ENCODE peak calls at places on chromosomes 3 and 15, in ten cellular contexts. One of them, this sample, is unnamed.

GRCh38 chr3:73270839-73271483 is 209.5 kb downstream of the EBLN2 start:
- DNase-seq in tibial nerve: no peak
- DNase-seq in ascending aorta: no peak
- DNase-seq in HL-60: no peak
- DNase-seq in effector memory CD4-positive, alpha-beta T cell: no peak
- DNase-seq in PC-9: no peak
- DNase-seq in stomach: no peak
- DNase-seq in Panc1: no peak
- DNase-seq in heart left ventricle: no peak
- DNase-seq in cardiac muscle cell: no peak
- DNase-seq in this sample: no peak

GRCh38 chr3:193743702-193744047 is 150.7 kb downstream of the OPA1 start:
- DNase-seq in tibial nerve: no peak
- DNase-seq in ascending aorta: no peak
- DNase-seq in HL-60: peak; percentile 65
- DNase-seq in effector memory CD4-positive, alpha-beta T cell: no peak
- DNase-seq in PC-9: no peak
- DNase-seq in stomach: no peak
- DNase-seq in Panc1: no peak
- DNase-seq in heart left ventricle: no peak
- DNase-seq in cardiac muscle cell: no peak
- DNase-seq in this sample: no peak

GRCh38 chr3:65902304-65902793 is 136.4 kb downstream of the MAGI1 start:
- DNase-seq in tibial nerve: no peak
- DNase-seq in ascending aorta: no peak
- DNase-seq in HL-60: no peak
- DNase-seq in effector memory CD4-positive, alpha-beta T cell: no peak
- DNase-seq in PC-9: no peak
- DNase-seq in stomach: peak; percentile 45
- DNase-seq in Panc1: no peak
- DNase-seq in heart left ventricle: no peak
- DNase-seq in cardiac muscle cell: peak; percentile 45
- DNase-seq in this sample: no peak

GRCh38 chr3:18743761-18744160 is 318.6 kb upstream of the SATB1 start:
- DNase-seq in tibial nerve: no peak
- DNase-seq in ascending aorta: no peak
- DNase-seq in HL-60: no peak
- DNase-seq in effector memory CD4-positive, alpha-beta T cell: no peak
- DNase-seq in PC-9: no peak
- DNase-seq in stomach: no peak
- DNase-seq in Panc1: no peak
- DNase-seq in heart left ventricle: no peak
- DNase-seq in cardiac muscle cell: no peak
- DNase-seq in this sample: no peak

GRCh38 chr3:128784228-128784627 is 58.2 kb downstream of the RAB7A start:
- DNase-seq in tibial nerve: no peak
- DNase-seq in ascending aorta: no peak
- DNase-seq in HL-60: peak; percentile 75
- DNase-seq in effector memory CD4-positive, alpha-beta T cell: peak; percentile 24
- DNase-seq in PC-9: no peak
- DNase-seq in stomach: no peak
- DNase-seq in Panc1: no peak
- DNase-seq in heart left ventricle: peak; percentile 75
- DNase-seq in cardiac muscle cell: peak; percentile 82
- DNase-seq in this sample: no peak

GRCh38 chr3:184620101-184620798 is 58.7 kb downstream of the EPHB3 start:
- DNase-seq in tibial nerve: no peak
- DNase-seq in ascending aorta: no peak
- DNase-seq in HL-60: no peak
- DNase-seq in effector memory CD4-positive, alpha-beta T cell: no peak
- DNase-seq in PC-9: no peak
- DNase-seq in stomach: no peak
- DNase-seq in Panc1: peak; percentile 20
- DNase-seq in heart left ventricle: no peak
- DNase-seq in cardiac muscle cell: no peak
- DNase-seq in this sample: peak; percentile 64

GRCh38 chr3:34312684-34313083 is 514.3 kb downstream of the PDCD6IP start:
- DNase-seq in tibial nerve: no peak
- DNase-seq in ascending aorta: no peak
- DNase-seq in HL-60: no peak
- DNase-seq in effector memory CD4-positive, alpha-beta T cell: no peak
- DNase-seq in PC-9: no peak
- DNase-seq in stomach: no peak
- DNase-seq in Panc1: no peak
- DNase-seq in heart left ventricle: no peak
- DNase-seq in cardiac muscle cell: no peak
- DNase-seq in this sample: no peak

GRCh38 chr3:16545413-16546185 is 32.1 kb upstream of the RFTN1 start:
- DNase-seq in tibial nerve: no peak
- DNase-seq in ascending aorta: no peak
- DNase-seq in HL-60: no peak
- DNase-seq in effector memory CD4-positive, alpha-beta T cell: no peak
- DNase-seq in PC-9: no peak
- DNase-seq in stomach: no peak
- DNase-seq in Panc1: no peak
- DNase-seq in heart left ventricle: peak; percentile 50
- DNase-seq in cardiac muscle cell: no peak
- DNase-seq in this sample: no peak

GRCh38 chr15:95470997-95471692 is 859.4 kb upstream of the NR2F2 start:
- DNase-seq in tibial nerve: peak; percentile 39
- DNase-seq in ascending aorta: no peak
- DNase-seq in HL-60: no peak
- DNase-seq in effector memory CD4-positive, alpha-beta T cell: no peak
- DNase-seq in PC-9: no peak
- DNase-seq in stomach: no peak
- DNase-seq in Panc1: no peak
- DNase-seq in heart left ventricle: peak; percentile 35
- DNase-seq in cardiac muscle cell: no peak
- DNase-seq in this sample: no peak

GRCh38 chr15:95464091-95464888 is 866.2 kb upstream of the NR2F2 start:
- DNase-seq in tibial nerve: no peak
- DNase-seq in ascending aorta: no peak
- DNase-seq in HL-60: no peak
- DNase-seq in effector memory CD4-positive, alpha-beta T cell: no peak
- DNase-seq in PC-9: no peak
- DNase-seq in stomach: no peak
- DNase-seq in Panc1: no peak
- DNase-seq in heart left ventricle: no peak
- DNase-seq in cardiac muscle cell: no peak
- DNase-seq in this sample: no peak

GRCh38 chr15:95470529-95470928 is 860.0 kb upstream of the NR2F2 start:
- DNase-seq in tibial nerve: no peak
- DNase-seq in ascending aorta: no peak
- DNase-seq in HL-60: no peak
- DNase-seq in effector memory CD4-positive, alpha-beta T cell: no peak
- DNase-seq in PC-9: no peak
- DNase-seq in stomach: no peak
- DNase-seq in Panc1: no peak
- DNase-seq in heart left ventricle: no peak
- DNase-seq in cardiac muscle cell: no peak
- DNase-seq in this sample: no peak

GRCh38 chr15:95468820-95469219 is 861.7 kb upstream of the NR2F2 start:
- DNase-seq in tibial nerve: no peak
- DNase-seq in ascending aorta: no peak
- DNase-seq in HL-60: no peak
- DNase-seq in effector memory CD4-positive, alpha-beta T cell: no peak
- DNase-seq in PC-9: no peak
- DNase-seq in stomach: no peak
- DNase-seq in Panc1: no peak
- DNase-seq in heart left ventricle: no peak
- DNase-seq in cardiac muscle cell: no peak
- DNase-seq in this sample: no peak

GRCh38 chr15:95469601-95470000 is 860.9 kb upstream of the NR2F2 start:
- DNase-seq in tibial nerve: no peak
- DNase-seq in ascending aorta: no peak
- DNase-seq in HL-60: no peak
- DNase-seq in effector memory CD4-positive, alpha-beta T cell: no peak
- DNase-seq in PC-9: no peak
- DNase-seq in stomach: no peak
- DNase-seq in Panc1: no peak
- DNase-seq in heart left ventricle: no peak
- DNase-seq in cardiac muscle cell: no peak
- DNase-seq in this sample: no peak
- H3K27ac ChIP-seq in tibial nerve: no peak overlapping the region
- H3K27ac ChIP-seq in ascending aorta: peak overlapping the region; percentile 79
- H3K27ac ChIP-seq in HL-60: no peak overlapping the region
- H3K27ac ChIP-seq in effector memory CD4-positive, alpha-beta T cell: no peak overlapping the region
- H3K27ac ChIP-seq in PC-9: no peak overlapping the region
- H3K27ac ChIP-seq in stomach: no peak overlapping the region
- H3K27ac ChIP-seq in Panc1: no peak overlapping the region
- H3K27ac ChIP-seq in heart left ventricle: peak overlapping the region; percentile 39
- H3K27ac ChIP-seq in cardiac muscle cell: no peak overlapping the region
- H3K27ac ChIP-seq in this sample: no peak overlapping the region

DNA sequence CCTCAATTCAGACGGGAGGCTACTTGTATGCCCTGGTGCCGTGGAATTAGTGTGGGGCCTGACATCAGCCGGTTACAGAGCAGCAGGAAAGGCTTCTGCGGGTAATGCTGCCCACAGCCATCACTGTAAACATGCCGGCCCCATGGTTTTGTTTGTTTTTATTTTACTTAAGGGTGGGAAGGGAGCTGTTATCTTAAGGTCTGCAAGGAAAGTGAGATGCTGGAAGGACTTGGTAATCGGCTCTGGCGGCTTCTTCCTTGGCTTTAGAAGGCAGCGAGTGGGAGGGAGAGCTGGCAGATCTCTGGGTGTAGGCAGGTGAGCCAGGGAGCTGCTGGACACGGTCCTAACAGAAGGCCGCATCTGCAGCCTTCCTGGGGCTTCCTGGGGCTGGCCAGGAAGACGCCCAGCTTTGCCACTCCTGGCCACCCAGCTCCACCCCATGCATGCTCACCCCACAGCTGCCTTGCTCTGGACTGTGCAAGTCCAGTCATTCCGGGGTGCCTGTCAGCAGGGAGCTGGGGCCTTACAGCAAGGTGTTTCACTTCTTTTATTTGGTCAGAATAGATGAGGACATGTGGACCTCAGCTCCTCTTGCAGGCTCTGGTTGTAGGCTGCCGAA is 54.1 kb upstream of the FURIN start:
- DNase-seq in tibial nerve: no peak
- DNase-seq in ascending aorta: no peak
- DNase-seq in HL-60: no peak
- DNase-seq in effector memory CD4-positive, alpha-beta T cell: no peak
- DNase-seq in PC-9: no peak
- DNase-seq in stomach: peak; percentile 35
- DNase-seq in Panc1: no peak
- DNase-seq in heart left ventricle: no peak
- DNase-seq in cardiac muscle cell: no peak
- DNase-seq in this sample: no peak
- H3K27ac ChIP-seq in tibial nerve: no peak overlapping the region
- H3K27ac ChIP-seq in ascending aorta: no peak overlapping the region
- H3K27ac ChIP-seq in HL-60: no peak overlapping the region
- H3K27ac ChIP-seq in effector memory CD4-positive, alpha-beta T cell: no peak overlapping the region
- H3K27ac ChIP-seq in PC-9: no peak overlapping the region
- H3K27ac ChIP-seq in stomach: no peak overlapping the region
- H3K27ac ChIP-seq in Panc1: no peak overlapping the region
- H3K27ac ChIP-seq in heart left ventricle: no peak overlapping the region
- H3K27ac ChIP-seq in cardiac muscle cell: no peak overlapping the region
- H3K27ac ChIP-seq in this sample: no peak overlapping the region

DNA sequence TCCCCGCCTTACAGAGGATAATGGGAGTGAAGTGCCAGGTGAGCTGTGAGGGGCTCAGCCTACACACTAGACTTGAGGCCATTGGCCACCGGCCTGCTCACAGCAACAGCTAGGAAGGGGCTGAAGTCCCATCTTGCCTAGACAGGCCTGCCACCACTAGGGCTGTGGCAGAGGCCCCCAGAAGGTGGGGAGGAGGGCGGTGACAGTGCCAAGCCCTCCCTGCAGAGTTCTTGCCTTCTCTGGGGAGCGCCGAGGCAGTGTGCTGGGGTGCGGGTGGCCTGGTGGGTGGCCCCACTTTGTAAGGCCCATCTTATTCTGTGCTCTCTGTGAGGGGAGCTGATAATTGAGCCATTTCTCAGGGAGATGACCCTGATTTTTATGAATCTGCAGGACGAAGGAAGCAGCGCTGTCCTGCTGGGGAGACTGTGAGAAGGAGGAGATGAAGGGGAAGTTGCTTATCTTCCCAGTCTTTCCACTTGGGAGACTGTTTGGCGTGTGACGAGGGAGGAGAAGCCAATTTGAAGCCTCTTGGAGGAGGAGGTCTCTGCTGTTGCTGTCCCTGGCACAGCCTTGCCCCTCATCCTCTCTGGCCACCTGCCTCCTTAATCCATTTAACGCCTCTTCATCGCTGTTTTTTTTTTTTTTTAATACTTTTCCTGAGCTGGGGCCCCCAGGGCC is 104.3 kb downstream of the LINGO1 start:
- DNase-seq in tibial nerve: no peak
- DNase-seq in ascending aorta: no peak
- DNase-seq in HL-60: no peak
- DNase-seq in effector memory CD4-positive, alpha-beta T cell: no peak
- DNase-seq in PC-9: no peak
- DNase-seq in stomach: no peak
- DNase-seq in Panc1: no peak
- DNase-seq in heart left ventricle: peak; percentile 32
- DNase-seq in cardiac muscle cell: no peak
- DNase-seq in this sample: no peak
- H3K27ac ChIP-seq in tibial nerve: no peak overlapping the region
- H3K27ac ChIP-seq in ascending aorta: no peak overlapping the region
- H3K27ac ChIP-seq in HL-60: no peak overlapping the region
- H3K27ac ChIP-seq in effector memory CD4-positive, alpha-beta T cell: no peak overlapping the region
- H3K27ac ChIP-seq in PC-9: no peak overlapping the region
- H3K27ac ChIP-seq in stomach: no peak overlapping the region
- H3K27ac ChIP-seq in Panc1: peak overlapping the region; percentile 41
- H3K27ac ChIP-seq in heart left ventricle: peak overlapping the region; percentile 67
- H3K27ac ChIP-seq in cardiac muscle cell: peak overlapping the region; percentile 89
- H3K27ac ChIP-seq in this sample: no peak overlapping the region

DNA sequence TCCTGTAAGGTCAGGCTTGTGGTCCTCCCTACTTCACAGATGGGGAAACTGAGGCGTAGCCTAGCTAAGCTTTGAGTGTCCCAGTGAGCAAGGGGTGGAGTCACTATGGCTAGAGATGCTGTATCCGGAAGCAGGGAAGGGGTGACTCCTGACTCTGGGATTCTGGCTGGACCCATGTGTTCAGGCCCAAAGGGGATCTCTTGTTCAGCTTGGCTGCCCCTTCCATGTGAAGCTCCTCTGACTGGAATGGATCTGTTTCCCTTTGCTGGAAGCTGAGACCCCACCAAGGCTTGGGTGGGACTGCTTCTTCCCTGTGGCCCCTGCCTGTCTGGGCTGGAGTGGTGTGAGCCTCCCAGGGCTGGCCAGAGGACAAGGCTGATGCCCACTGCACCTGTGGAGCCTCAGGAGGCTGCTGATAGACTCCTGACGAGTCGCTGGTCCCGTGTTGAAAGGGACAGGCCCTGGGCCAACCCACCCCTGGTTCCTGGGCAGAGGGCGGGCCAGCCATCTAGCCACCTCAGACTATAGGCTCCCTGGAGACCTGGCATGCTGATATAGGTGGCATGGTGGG is 1.0 kb downstream of the MAPKAPK3 start:
- DNase-seq in tibial nerve: no peak
- DNase-seq in ascending aorta: no peak
- DNase-seq in HL-60: peak; percentile 44
- DNase-seq in effector memory CD4-positive, alpha-beta T cell: no peak
- DNase-seq in PC-9: no peak
- DNase-seq in stomach: no peak
- DNase-seq in Panc1: no peak
- DNase-seq in heart left ventricle: peak; percentile 83
- DNase-seq in cardiac muscle cell: no peak
- DNase-seq in this sample: no peak
- H3K27ac ChIP-seq in tibial nerve: no peak overlapping the region
- H3K27ac ChIP-seq in ascending aorta: peak overlapping the region; percentile 90
- H3K27ac ChIP-seq in HL-60: peak overlapping the region; percentile 99
- H3K27ac ChIP-seq in effector memory CD4-positive, alpha-beta T cell: peak overlapping the region; percentile 88
- H3K27ac ChIP-seq in PC-9: peak overlapping the region; percentile 78
- H3K27ac ChIP-seq in stomach: peak overlapping the region; percentile 91
- H3K27ac ChIP-seq in Panc1: no peak overlapping the region
- H3K27ac ChIP-seq in heart left ventricle: peak overlapping the region; percentile 97
- H3K27ac ChIP-seq in cardiac muscle cell: no peak overlapping the region
- H3K27ac ChIP-seq in this sample: peak overlapping the region; percentile 78

This sample was measured in epithelial cell of prostate.